ENCODE peak calls at places on chromosomes 11 and 22, in eight cellular contexts. One of them, this sample, is unnamed.

GRCh38 chr11:4677948-4678347 is 19.7 kb downstream of the OR51E2 start:
- DNase-seq in frontal cortex: no peak
- DNase-seq in stimulated activated effector memory CD8-positive, alpha-beta T cell treated with anti-CD3 and anti-CD28 coated beads, Interleukin-12 subunit alpha, Interleukin-12 subunit beta, amount 100 ng/mL, for 72 hours: no peak
- DNase-seq in fibroblast of the aortic adventitia: no peak
- DNase-seq in BE2C: no peak
- DNase-seq in anterior cingulate cortex: no peak
- DNase-seq in neural progenitor cell: no peak
- DNase-seq in MCF 10A: no peak
- DNase-seq in this sample: no peak

GRCh38 chr11:130244851-130245250 is 69.9 kb downstream of the ZBTB44 start:
- DNase-seq in MCF 10A: no peak
- DNase-seq in stimulated activated effector memory CD8-positive, alpha-beta T cell treated with anti-CD3 and anti-CD28 coated beads, Interleukin-12 subunit alpha, Interleukin-12 subunit beta, amount 100 ng/mL, for 72 hours: no peak
- DNase-seq in fibroblast of the aortic adventitia: no peak
- DNase-seq in BE2C: no peak
- DNase-seq in frontal cortex: no peak
- DNase-seq in neural progenitor cell: no peak
- DNase-seq in anterior cingulate cortex: no peak
- DNase-seq in this sample: no peak

GRCh38 chr11:107196732-107197131 is 178.5 kb upstream of the GUCY1A2 start:
- DNase-seq in stimulated activated effector memory CD8-positive, alpha-beta T cell treated with anti-CD3 and anti-CD28 coated beads, Interleukin-12 subunit alpha, Interleukin-12 subunit beta, amount 100 ng/mL, for 72 hours: no peak
- DNase-seq in frontal cortex: no peak
- DNase-seq in neural progenitor cell: no peak
- DNase-seq in MCF 10A: no peak
- DNase-seq in anterior cingulate cortex: no peak
- DNase-seq in BE2C: no peak
- DNase-seq in fibroblast of the aortic adventitia: no peak
- DNase-seq in this sample: no peak

GRCh38 chr22:39212721-39213376 is 31.9 kb downstream of the PDGFB start:
- DNase-seq in neural progenitor cell: peak
- DNase-seq in frontal cortex: no peak
- DNase-seq in fibroblast of the aortic adventitia: peak
- DNase-seq in anterior cingulate cortex: no peak
- DNase-seq in stimulated activated effector memory CD8-positive, alpha-beta T cell treated with anti-CD3 and anti-CD28 coated beads, Interleukin-12 subunit alpha, Interleukin-12 subunit beta, amount 100 ng/mL, for 72 hours: no peak
- DNase-seq in MCF 10A: peak
- DNase-seq in BE2C: no peak
- DNase-seq in this sample: no peak

GRCh38 chr22:17381237-17381913 is 12.1 kb downstream of the CECR2 start:
- DNase-seq in frontal cortex: no peak
- DNase-seq in fibroblast of the aortic adventitia: no peak
- DNase-seq in anterior cingulate cortex: no peak
- DNase-seq in neural progenitor cell: peak
- DNase-seq in MCF 10A: peak
- DNase-seq in stimulated activated effector memory CD8-positive, alpha-beta T cell treated with anti-CD3 and anti-CD28 coated beads, Interleukin-12 subunit alpha, Interleukin-12 subunit beta, amount 100 ng/mL, for 72 hours: no peak
- DNase-seq in BE2C: no peak
- DNase-seq in this sample: no peak

GRCh38 chr11:44648109-44648508 is 78.7 kb upstream of the TSPAN18 start:
- DNase-seq in MCF 10A: no peak
- DNase-seq in frontal cortex: no peak
- DNase-seq in stimulated activated effector memory CD8-positive, alpha-beta T cell treated with anti-CD3 and anti-CD28 coated beads, Interleukin-12 subunit alpha, Interleukin-12 subunit beta, amount 100 ng/mL, for 72 hours: no peak
- DNase-seq in BE2C: no peak
- DNase-seq in fibroblast of the aortic adventitia: no peak
- DNase-seq in neural progenitor cell: no peak
- DNase-seq in anterior cingulate cortex: no peak
- DNase-seq in this sample: no peak

GRCh38 chr11:117969160-117969991 is 16.8 kb upstream of the IL10RA start:
- DNase-seq in BE2C: no peak
- DNase-seq in frontal cortex: no peak
- DNase-seq in MCF 10A: no peak
- DNase-seq in stimulated activated effector memory CD8-positive, alpha-beta T cell treated with anti-CD3 and anti-CD28 coated beads, Interleukin-12 subunit alpha, Interleukin-12 subunit beta, amount 100 ng/mL, for 72 hours: peak
- DNase-seq in neural progenitor cell: no peak
- DNase-seq in anterior cingulate cortex: no peak
- DNase-seq in fibroblast of the aortic adventitia: no peak
- DNase-seq in this sample: no peak

GRCh38 chr11:134728186-134728585 is 316.1 kb upstream of the B3GAT1 start:
- DNase-seq in stimulated activated effector memory CD8-positive, alpha-beta T cell treated with anti-CD3 and anti-CD28 coated beads, Interleukin-12 subunit alpha, Interleukin-12 subunit beta, amount 100 ng/mL, for 72 hours: no peak
- DNase-seq in fibroblast of the aortic adventitia: no peak
- DNase-seq in neural progenitor cell: no peak
- DNase-seq in MCF 10A: no peak
- DNase-seq in BE2C: no peak
- DNase-seq in anterior cingulate cortex: no peak
- DNase-seq in frontal cortex: no peak
- DNase-seq in this sample: no peak

GRCh38 chr11:77141034-77141433 is 13.0 kb downstream of the MYO7A start:
- DNase-seq in anterior cingulate cortex: no peak
- DNase-seq in stimulated activated effector memory CD8-positive, alpha-beta T cell treated with anti-CD3 and anti-CD28 coated beads, Interleukin-12 subunit alpha, Interleukin-12 subunit beta, amount 100 ng/mL, for 72 hours: no peak
- DNase-seq in neural progenitor cell: no peak
- DNase-seq in frontal cortex: no peak
- DNase-seq in MCF 10A: no peak
- DNase-seq in fibroblast of the aortic adventitia: peak
- DNase-seq in BE2C: no peak
- DNase-seq in this sample: no peak

GRCh38 chr11:89660234-89660633 is 49.9 kb upstream of the TRIM77 start:
- DNase-seq in anterior cingulate cortex: no peak
- DNase-seq in BE2C: no peak
- DNase-seq in neural progenitor cell: no peak
- DNase-seq in MCF 10A: no peak
- DNase-seq in frontal cortex: no peak
- DNase-seq in fibroblast of the aortic adventitia: no peak
- DNase-seq in stimulated activated effector memory CD8-positive, alpha-beta T cell treated with anti-CD3 and anti-CD28 coated beads, Interleukin-12 subunit alpha, Interleukin-12 subunit beta, amount 100 ng/mL, for 72 hours: no peak
- DNase-seq in this sample: no peak

GRCh38 chr11:67289651-67290479 is 762 bp downstream of the ANKRD13D start:
- DNase-seq in frontal cortex: no peak
- DNase-seq in stimulated activated effector memory CD8-positive, alpha-beta T cell treated with anti-CD3 and anti-CD28 coated beads, Interleukin-12 subunit alpha, Interleukin-12 subunit beta, amount 100 ng/mL, for 72 hours: no peak
- DNase-seq in BE2C: no peak
- DNase-seq in fibroblast of the aortic adventitia: no peak
- DNase-seq in anterior cingulate cortex: peak
- DNase-seq in neural progenitor cell: peak
- DNase-seq in MCF 10A: no peak
- DNase-seq in this sample: no peak

GRCh38 chr11:35142481-35143207 is 3.7 kb downstream of the CD44 start:
- DNase-seq in neural progenitor cell: peak
- DNase-seq in stimulated activated effector memory CD8-positive, alpha-beta T cell treated with anti-CD3 and anti-CD28 coated beads, Interleukin-12 subunit alpha, Interleukin-12 subunit beta, amount 100 ng/mL, for 72 hours: no peak
- DNase-seq in BE2C: no peak
- DNase-seq in fibroblast of the aortic adventitia: peak
- DNase-seq in anterior cingulate cortex: no peak
- DNase-seq in MCF 10A: peak
- DNase-seq in frontal cortex: no peak
- DNase-seq in this sample: no peak

GRCh38 chr11:8775341-8776133 is 92.9 kb downstream of the RPL27A start:
- DNase-seq in fibroblast of the aortic adventitia: no peak
- DNase-seq in frontal cortex: no peak
- DNase-seq in MCF 10A: no peak
- DNase-seq in neural progenitor cell: no peak
- DNase-seq in anterior cingulate cortex: no peak
- DNase-seq in BE2C: no peak
- DNase-seq in stimulated activated effector memory CD8-positive, alpha-beta T cell treated with anti-CD3 and anti-CD28 coated beads, Interleukin-12 subunit alpha, Interleukin-12 subunit beta, amount 100 ng/mL, for 72 hours: no peak
- DNase-seq in this sample: no peak

GRCh38 chr11:123357990-123358827 is 71.9 kb upstream of the GRAMD1B start:
- DNase-seq in stimulated activated effector memory CD8-positive, alpha-beta T cell treated with anti-CD3 and anti-CD28 coated beads, Interleukin-12 subunit alpha, Interleukin-12 subunit beta, amount 100 ng/mL, for 72 hours: peak
- DNase-seq in BE2C: peak
- DNase-seq in fibroblast of the aortic adventitia: peak
- DNase-seq in frontal cortex: no peak
- DNase-seq in anterior cingulate cortex: no peak
- DNase-seq in neural progenitor cell: peak
- DNase-seq in MCF 10A: no peak
- DNase-seq in this sample: no peak

GRCh38 chr22:23751441-23751996 is 607 bp upstream of the ZNF70 start:
- DNase-seq in fibroblast of the aortic adventitia: no peak
- DNase-seq in MCF 10A: no peak
- DNase-seq in stimulated activated effector memory CD8-positive, alpha-beta T cell treated with anti-CD3 and anti-CD28 coated beads, Interleukin-12 subunit alpha, Interleukin-12 subunit beta, amount 100 ng/mL, for 72 hours: no peak
- DNase-seq in frontal cortex: peak
- DNase-seq in anterior cingulate cortex: peak
- DNase-seq in neural progenitor cell: peak
- DNase-seq in BE2C: peak
- DNase-seq in this sample: no peak

GRCh38 chr11:118694185-118694584 is 14.7 kb upstream of the TREH start:
- DNase-seq in fibroblast of the aortic adventitia: no peak
- DNase-seq in BE2C: no peak
- DNase-seq in MCF 10A: no peak
- DNase-seq in neural progenitor cell: no peak
- DNase-seq in anterior cingulate cortex: no peak
- DNase-seq in frontal cortex: no peak
- DNase-seq in stimulated activated effector memory CD8-positive, alpha-beta T cell treated with anti-CD3 and anti-CD28 coated beads, Interleukin-12 subunit alpha, Interleukin-12 subunit beta, amount 100 ng/mL, for 72 hours: no peak
- DNase-seq in this sample: no peak

GRCh38 chr22:30205281-30206115 is 41.1 kb downstream of the LIF start:
- DNase-seq in neural progenitor cell: no peak
- DNase-seq in anterior cingulate cortex: no peak
- DNase-seq in fibroblast of the aortic adventitia: peak
- DNase-seq in frontal cortex: no peak
- DNase-seq in MCF 10A: peak
- DNase-seq in stimulated activated effector memory CD8-positive, alpha-beta T cell treated with anti-CD3 and anti-CD28 coated beads, Interleukin-12 subunit alpha, Interleukin-12 subunit beta, amount 100 ng/mL, for 72 hours: no peak
- DNase-seq in BE2C: peak
- DNase-seq in this sample: no peak

GRCh38 chr11:112784323-112785073 is 176.7 kb upstream of the NCAM1 start:
- DNase-seq in BE2C: peak
- DNase-seq in neural progenitor cell: peak
- DNase-seq in fibroblast of the aortic adventitia: peak
- DNase-seq in anterior cingulate cortex: peak
- DNase-seq in stimulated activated effector memory CD8-positive, alpha-beta T cell treated with anti-CD3 and anti-CD28 coated beads, Interleukin-12 subunit alpha, Interleukin-12 subunit beta, amount 100 ng/mL, for 72 hours: no peak
- DNase-seq in frontal cortex: no peak
- DNase-seq in MCF 10A: peak
- DNase-seq in this sample: no peak

GRCh38 chr22:45310331-45311032 is 748 bp downstream of the FAM118A start:
- DNase-seq in fibroblast of the aortic adventitia: no peak
- DNase-seq in stimulated activated effector memory CD8-positive, alpha-beta T cell treated with anti-CD3 and anti-CD28 coated beads, Interleukin-12 subunit alpha, Interleukin-12 subunit beta, amount 100 ng/mL, for 72 hours: peak
- DNase-seq in neural progenitor cell: peak
- DNase-seq in BE2C: no peak
- DNase-seq in frontal cortex: no peak
- DNase-seq in MCF 10A: no peak
- DNase-seq in anterior cingulate cortex: no peak
- DNase-seq in this sample: no peak

GRCh38 chr11:132445966-132446365 is 1075.6 kb downstream of the NTM start:
- DNase-seq in frontal cortex: no peak
- DNase-seq in stimulated activated effector memory CD8-positive, alpha-beta T cell treated with anti-CD3 and anti-CD28 coated beads, Interleukin-12 subunit alpha, Interleukin-12 subunit beta, amount 100 ng/mL, for 72 hours: no peak
- DNase-seq in neural progenitor cell: no peak
- DNase-seq in MCF 10A: no peak
- DNase-seq in anterior cingulate cortex: no peak
- DNase-seq in fibroblast of the aortic adventitia: no peak
- DNase-seq in BE2C: no peak
- DNase-seq in this sample: no peak

GRCh38 chr11:112012877-112013276 is 12.3 kb upstream of the DLAT start:
- DNase-seq in anterior cingulate cortex: no peak
- DNase-seq in neural progenitor cell: no peak
- DNase-seq in MCF 10A: peak
- DNase-seq in fibroblast of the aortic adventitia: peak
- DNase-seq in stimulated activated effector memory CD8-positive, alpha-beta T cell treated with anti-CD3 and anti-CD28 coated beads, Interleukin-12 subunit alpha, Interleukin-12 subunit beta, amount 100 ng/mL, for 72 hours: no peak
- DNase-seq in BE2C: no peak
- DNase-seq in frontal cortex: no peak
- DNase-seq in this sample: no peak

GRCh38 chr22:20248461-20248959 is 19.6 kb downstream of the RTN4R start:
- DNase-seq in MCF 10A: no peak
- DNase-seq in stimulated activated effector memory CD8-positive, alpha-beta T cell treated with anti-CD3 and anti-CD28 coated beads, Interleukin-12 subunit alpha, Interleukin-12 subunit beta, amount 100 ng/mL, for 72 hours: no peak
- DNase-seq in fibroblast of the aortic adventitia: no peak
- DNase-seq in BE2C: peak
- DNase-seq in frontal cortex: no peak
- DNase-seq in neural progenitor cell: no peak
- DNase-seq in anterior cingulate cortex: no peak
- DNase-seq in this sample: no peak

GRCh38 chr11:116853461-116854073 is 16.1 kb upstream of the APOA1 start:
- DNase-seq in MCF 10A: peak
- DNase-seq in frontal cortex: no peak
- DNase-seq in BE2C: no peak
- DNase-seq in anterior cingulate cortex: no peak
- DNase-seq in fibroblast of the aortic adventitia: peak
- DNase-seq in neural progenitor cell: no peak
- DNase-seq in stimulated activated effector memory CD8-positive, alpha-beta T cell treated with anti-CD3 and anti-CD28 coated beads, Interleukin-12 subunit alpha, Interleukin-12 subunit beta, amount 100 ng/mL, for 72 hours: peak
- DNase-seq in this sample: no peak

GRCh38 chr11:44766112-44766971 is 39.6 kb downstream of the TSPAN18 start:
- DNase-seq in fibroblast of the aortic adventitia: peak
- DNase-seq in neural progenitor cell: no peak
- DNase-seq in stimulated activated effector memory CD8-positive, alpha-beta T cell treated with anti-CD3 and anti-CD28 coated beads, Interleukin-12 subunit alpha, Interleukin-12 subunit beta, amount 100 ng/mL, for 72 hours: no peak
- DNase-seq in frontal cortex: no peak
- DNase-seq in BE2C: peak
- DNase-seq in anterior cingulate cortex: no peak
- DNase-seq in MCF 10A: no peak
- DNase-seq in this sample: peak

GRCh38 chr11:73001615-73002014 is 140.5 kb downstream of the FCHSD2 start:
- DNase-seq in BE2C: no peak
- DNase-seq in MCF 10A: peak
- DNase-seq in fibroblast of the aortic adventitia: peak
- DNase-seq in anterior cingulate cortex: no peak
- DNase-seq in frontal cortex: no peak
- DNase-seq in neural progenitor cell: no peak
- DNase-seq in stimulated activated effector memory CD8-positive, alpha-beta T cell treated with anti-CD3 and anti-CD28 coated beads, Interleukin-12 subunit alpha, Interleukin-12 subunit beta, amount 100 ng/mL, for 72 hours: no peak
- DNase-seq in this sample: no peak

GRCh38 chr11:113401718-113402117 is 14.1 kb downstream of the ANKK1 start:
- DNase-seq in stimulated activated effector memory CD8-positive, alpha-beta T cell treated with anti-CD3 and anti-CD28 coated beads, Interleukin-12 subunit alpha, Interleukin-12 subunit beta, amount 100 ng/mL, for 72 hours: no peak
- DNase-seq in neural progenitor cell: no peak
- DNase-seq in MCF 10A: peak
- DNase-seq in BE2C: peak
- DNase-seq in fibroblast of the aortic adventitia: no peak
- DNase-seq in anterior cingulate cortex: peak
- DNase-seq in frontal cortex: peak
- DNase-seq in this sample: no peak

GRCh38 chr11:41459602-41460405 is at the start of gene LRRC4C:
- DNase-seq in anterior cingulate cortex: peak
- DNase-seq in MCF 10A: no peak
- DNase-seq in neural progenitor cell: peak
- DNase-seq in stimulated activated effector memory CD8-positive, alpha-beta T cell treated with anti-CD3 and anti-CD28 coated beads, Interleukin-12 subunit alpha, Interleukin-12 subunit beta, amount 100 ng/mL, for 72 hours: no peak
- DNase-seq in frontal cortex: no peak
- DNase-seq in BE2C: no peak
- DNase-seq in fibroblast of the aortic adventitia: no peak
- DNase-seq in this sample: no peak

GRCh38 chr22:45585946-45586540 is 83.4 kb downstream of the FBLN1 start:
- DNase-seq in frontal cortex: no peak
- DNase-seq in stimulated activated effector memory CD8-positive, alpha-beta T cell treated with anti-CD3 and anti-CD28 coated beads, Interleukin-12 subunit alpha, Interleukin-12 subunit beta, amount 100 ng/mL, for 72 hours: no peak
- DNase-seq in neural progenitor cell: no peak
- DNase-seq in fibroblast of the aortic adventitia: no peak
- DNase-seq in BE2C: no peak
- DNase-seq in anterior cingulate cortex: no peak
- DNase-seq in MCF 10A: no peak
- DNase-seq in this sample: no peak

GRCh38 chr11:99406345-99406744 is 385.6 kb downstream of the CNTN5 start:
- DNase-seq in BE2C: no peak
- DNase-seq in fibroblast of the aortic adventitia: no peak
- DNase-seq in neural progenitor cell: no peak
- DNase-seq in stimulated activated effector memory CD8-positive, alpha-beta T cell treated with anti-CD3 and anti-CD28 coated beads, Interleukin-12 subunit alpha, Interleukin-12 subunit beta, amount 100 ng/mL, for 72 hours: no peak
- DNase-seq in frontal cortex: no peak
- DNase-seq in MCF 10A: no peak
- DNase-seq in anterior cingulate cortex: no peak
- DNase-seq in this sample: no peak

GRCh38 chr22:30015846-30016245 is 64.4 kb upstream of the HORMAD2 start:
- DNase-seq in fibroblast of the aortic adventitia: peak
- DNase-seq in anterior cingulate cortex: no peak
- DNase-seq in neural progenitor cell: no peak
- DNase-seq in stimulated activated effector memory CD8-positive, alpha-beta T cell treated with anti-CD3 and anti-CD28 coated beads, Interleukin-12 subunit alpha, Interleukin-12 subunit beta, amount 100 ng/mL, for 72 hours: no peak
- DNase-seq in MCF 10A: no peak
- DNase-seq in BE2C: no peak
- DNase-seq in frontal cortex: no peak
- DNase-seq in this sample: no peak

GRCh38 chr11:128627666-128628342 is 40.4 kb upstream of the ETS1 start:
- DNase-seq in MCF 10A: no peak
- DNase-seq in frontal cortex: no peak
- DNase-seq in fibroblast of the aortic adventitia: no peak
- DNase-seq in anterior cingulate cortex: no peak
- DNase-seq in stimulated activated effector memory CD8-positive, alpha-beta T cell treated with anti-CD3 and anti-CD28 coated beads, Interleukin-12 subunit alpha, Interleukin-12 subunit beta, amount 100 ng/mL, for 72 hours: peak
- DNase-seq in neural progenitor cell: no peak
- DNase-seq in BE2C: no peak
- DNase-seq in this sample: no peak

GRCh38 chr11:125903753-125904659 is at the start of gene DDX25:
- DNase-seq in frontal cortex: peak
- DNase-seq in neural progenitor cell: peak
- DNase-seq in fibroblast of the aortic adventitia: no peak
- DNase-seq in BE2C: peak
- DNase-seq in MCF 10A: no peak
- DNase-seq in stimulated activated effector memory CD8-positive, alpha-beta T cell treated with anti-CD3 and anti-CD28 coated beads, Interleukin-12 subunit alpha, Interleukin-12 subunit beta, amount 100 ng/mL, for 72 hours: no peak
- DNase-seq in anterior cingulate cortex: peak
- DNase-seq in this sample: no peak

GRCh38 chr11:40227730-40228129 is 1231.7 kb downstream of the LRRC4C start:
- DNase-seq in neural progenitor cell: no peak
- DNase-seq in anterior cingulate cortex: no peak
- DNase-seq in fibroblast of the aortic adventitia: no peak
- DNase-seq in frontal cortex: no peak
- DNase-seq in stimulated activated effector memory CD8-positive, alpha-beta T cell treated with anti-CD3 and anti-CD28 coated beads, Interleukin-12 subunit alpha, Interleukin-12 subunit beta, amount 100 ng/mL, for 72 hours: no peak
- DNase-seq in MCF 10A: peak
- DNase-seq in BE2C: no peak
- DNase-seq in this sample: no peak